ENCODE peak calls at places on chromosomes 1 and 21, in four cellular contexts. D is right lobe of liver; X is CD8-positive, alpha-beta T cell; K is neural progenitor cell. Q is an unnamed sample.

GRCh38 chr1:160629286-160630210 is 17.3 kb downstream of the SLAMF1 start:
- DNase-seq in K (no peak), D (peak; percentile 60), X (peak; percentile 59), Q (no peak)

GRCh38 chr21:42413093-42413492 is 9.4 kb downstream of the UBASH3A start:
- DNase-seq in K (no peak), D (no peak), X (no peak), Q (no peak)

GRCh38 chr1:82565546-82565945 is 764.8 kb downstream of the ADGRL2 start:
- DNase-seq in K (no peak), D (no peak), X (no peak), Q (no peak)

GRCh38 chr1:179082308-179083030 is 599 bp downstream of the TOR3A start:
- DNase-seq in K (peak; percentile 62), D (no peak), X (no peak), Q (no peak)

GRCh38 chr21:37079211-37079824 is 6.3 kb downstream of the TTC3 start:
- DNase-seq in K (no peak), D (no peak), X (no peak), Q (no peak)

GRCh38 chr21:19120591-19120990 is 717.0 kb upstream of the TMPRSS15 start:
- DNase-seq in K (no peak), D (no peak), X (no peak), Q (no peak)

GRCh38 chr1:19480282-19480681 is 5.1 kb downstream of the CAPZB start:
- DNase-seq in K (no peak), D (no peak), X (no peak), Q (no peak)

GRCh38 chr21:44931137-44931500 is 8.7 kb upstream of the SLX9 start:
- DNase-seq in K (no peak), X (no peak), D (no peak), Q (no peak)

GRCh38 chr1:47696911-47697441 is 259.1 kb downstream of the FOXD2 start:
- DNase-seq in K (no peak), X (no peak), D (peak; percentile 84), Q (peak; percentile 52)

GRCh38 chr1:227869851-227870305 is 54.4 kb downstream of the PRSS38 start:
- DNase-seq in D (no peak), K (no peak), X (no peak), Q (no peak)

GRCh38 chr1:230276401-230276800 is 149.7 kb downstream of the PGBD5 start:
- DNase-seq in D (no peak), X (no peak), K (no peak), Q (no peak)

GRCh38 chr1:167617100-167617949 is 12.7 kb upstream of the RCSD1 start:
- DNase-seq in X (no peak), D (no peak), K (peak; percentile 25), Q (no peak)

GRCh38 chr1:241336335-241336734 is 20.7 kb downstream of the RGS7 start:
- DNase-seq in K (no peak), X (no peak), D (no peak), Q (no peak)

GRCh38 chr1:201391651-201392511 is 7.2 kb downstream of the LAD1 start:
- DNase-seq in K (no peak), D (no peak), X (no peak), Q (no peak)

GRCh38 chr1:212431656-212432055 is 1.1 kb upstream of the NENF start:
- DNase-seq in D (no peak), K (no peak), X (no peak), Q (no peak)

GRCh38 chr1:10857689-10858088 is 61.2 kb upstream of the CASZ1 start:
- DNase-seq in D (no peak), X (no peak), K (no peak), Q (no peak)

GRCh38 chr1:198123146-198123545 is 33.7 kb upstream of the NEK7 start:
- DNase-seq in D (no peak), X (no peak), K (no peak), Q (no peak)

GRCh38 chr1:152517237-152517811 is 3.0 kb downstream of the CRCT1 start:
- DNase-seq in X (no peak), D (no peak), K (no peak), Q (no peak)

GRCh38 chr21:46425566-46425965 is 33.1 kb upstream of the DIP2A start:
- DNase-seq in K (no peak), X (peak; percentile 63), D (no peak), Q (no peak)

GRCh38 chr1:109266965-109267364 is 16.0 kb downstream of the PSRC1 start:
- DNase-seq in X (no peak), K (no peak), D (peak; percentile 44), Q (no peak)

GRCh38 chr1:86503477-86504129 is 34.9 kb downstream of the CLCA1 start:
- DNase-seq in X (no peak), D (peak; percentile 58), K (peak; percentile 33), Q (no peak)

GRCh38 chr1:169525391-169525790 is 39.6 kb upstream of the SLC19A2 start:
- DNase-seq in D (no peak), K (no peak), X (no peak), Q (no peak)

GRCh38 chr1:161258439-161259386 is at the start of gene PCP4L1:
- DNase-seq in X (no peak), D (peak; percentile 84), K (peak; percentile 92), Q (no peak)

GRCh38 chr1:230940848-230941247 is 37.8 kb downstream of the TTC13 start:
- DNase-seq in K (no peak), X (no peak), D (no peak), Q (no peak)

GRCh38 chr1:201904579-201904978 is 15.9 kb downstream of the SHISA4 start:
- DNase-seq in K (peak; percentile 50), X (no peak), D (no peak), Q (no peak)

GRCh38 chr1:160007577-160008200 is 24.1 kb downstream of the PIGM start:
- DNase-seq in X (no peak), K (peak; percentile 70), D (no peak), Q (no peak)

GRCh38 chr21:42218836-42219605 is at the start of gene ABCG1:
- DNase-seq in K (peak; percentile 88), X (no peak), D (peak; percentile 69), Q (peak; percentile 37)

GRCh38 chr21:42468511-42469131 is 27.4 kb downstream of the RSPH1 start:
- DNase-seq in D (peak; percentile 17), K (no peak), X (no peak), Q (no peak)

GRCh38 chr1:92482665-92483441 is 3.9 kb downstream of the GFI1 start:
- DNase-seq in D (peak; percentile 56), K (peak; percentile 58), X (no peak), Q (no peak)

GRCh38 chr1:184300446-184300845 is 86.4 kb upstream of the C1orf21 start:
- DNase-seq in D (no peak), X (no peak), K (no peak), Q (no peak)

DNA sequence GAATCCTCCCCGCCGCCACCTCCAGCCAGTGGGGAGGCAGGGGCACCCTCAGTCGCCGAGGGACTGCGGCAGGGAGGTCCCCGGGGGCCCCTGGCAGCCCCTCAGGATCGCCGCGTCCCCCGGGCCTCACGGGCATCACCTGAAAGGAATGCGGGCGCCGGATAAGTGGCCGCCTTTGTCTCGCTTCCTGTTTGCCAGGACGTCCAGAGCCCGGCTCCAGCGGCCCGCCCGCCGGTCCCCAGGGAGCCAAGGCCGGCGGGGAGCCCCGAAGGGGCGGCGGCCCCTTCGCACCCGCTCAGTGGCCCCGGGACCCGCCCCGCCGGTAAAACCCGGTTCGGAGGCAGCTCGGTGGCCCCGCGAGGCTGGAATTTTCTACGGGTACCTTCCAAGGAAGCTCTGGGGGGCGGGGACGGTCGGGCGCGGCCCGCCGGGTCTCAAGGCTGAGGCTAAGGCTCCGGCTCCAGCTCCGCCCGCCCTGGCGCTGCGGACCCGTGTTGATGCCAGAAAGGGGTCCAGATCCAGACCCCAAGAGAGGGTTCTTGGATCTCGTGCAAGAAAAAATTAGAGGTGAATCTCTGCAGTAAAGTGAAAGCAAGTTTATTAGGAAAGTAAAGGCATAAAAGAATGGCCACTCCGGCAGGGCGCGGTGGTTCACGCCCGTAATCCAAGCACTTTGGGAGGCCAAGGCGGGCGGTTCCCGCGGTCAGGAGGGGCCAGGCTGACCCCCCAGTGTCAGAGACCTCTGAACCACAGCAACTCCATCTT is 12.6 kb downstream of the TINAGL1 start:
- DNase-seq in X (no peak), D (peak; percentile 55), K (peak; percentile 51), Q (no peak)
- H3K27ac ChIP-seq in X (no peak overlapping the region), D (peak overlapping the region; percentile 31), K (no peak overlapping the region), Q (peak overlapping the region; percentile 44)

DNA sequence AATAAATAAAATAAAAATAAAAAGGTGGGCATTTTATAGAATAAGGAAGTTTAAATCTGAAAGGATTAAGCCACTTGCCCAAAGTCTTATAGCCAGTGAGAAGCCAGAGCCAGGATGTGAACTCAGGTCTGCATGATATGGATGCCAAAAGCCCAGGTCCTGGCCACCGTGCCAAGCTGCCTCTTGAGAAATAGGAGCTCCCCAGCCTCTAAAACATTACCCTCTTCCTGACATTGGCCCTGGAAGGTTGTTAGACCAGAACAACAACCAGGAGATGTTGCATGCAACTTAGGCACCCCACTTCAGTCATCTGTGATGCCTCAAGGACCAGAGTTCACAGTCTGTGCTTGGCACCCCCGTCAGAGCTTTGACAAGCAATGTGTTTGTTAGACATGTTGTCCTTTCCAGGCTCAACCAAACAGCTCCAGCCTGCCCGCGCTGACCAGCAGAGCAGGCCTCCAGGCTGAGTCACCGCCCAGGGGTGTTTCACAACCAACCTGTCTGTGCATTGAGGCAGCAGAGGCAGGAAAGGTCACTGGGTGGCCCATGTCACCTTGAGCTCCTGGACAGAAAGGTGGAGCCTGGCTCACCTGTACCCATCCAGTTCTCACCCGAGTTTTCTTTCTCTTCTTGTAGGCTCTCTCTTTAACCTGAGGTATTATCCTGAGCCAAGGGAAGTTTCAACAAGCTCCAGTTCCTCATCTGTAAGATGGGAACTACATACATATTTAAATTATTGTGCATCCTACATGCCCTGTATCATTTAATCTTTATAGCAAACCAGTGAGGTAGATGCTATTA is 14.9 kb upstream of the MED18 start:
- DNase-seq in K (no peak), D (peak; percentile 97), X (no peak), Q (no peak)
- H3K27ac ChIP-seq in K (no peak overlapping the region), D (peak overlapping the region; percentile 83), X (no peak overlapping the region), Q (no peak overlapping the region)

GRCh38 chr1:78651247-78651646 is 1.6 kb downstream of the IFI44 start:
- DNase-seq in X (no peak), D (no peak), K (no peak), Q (no peak)
- H3K27ac ChIP-seq in X (peak overlapping the region; percentile 40), D (no peak overlapping the region), K (no peak overlapping the region), Q (peak overlapping the region; percentile 21)

DNA sequence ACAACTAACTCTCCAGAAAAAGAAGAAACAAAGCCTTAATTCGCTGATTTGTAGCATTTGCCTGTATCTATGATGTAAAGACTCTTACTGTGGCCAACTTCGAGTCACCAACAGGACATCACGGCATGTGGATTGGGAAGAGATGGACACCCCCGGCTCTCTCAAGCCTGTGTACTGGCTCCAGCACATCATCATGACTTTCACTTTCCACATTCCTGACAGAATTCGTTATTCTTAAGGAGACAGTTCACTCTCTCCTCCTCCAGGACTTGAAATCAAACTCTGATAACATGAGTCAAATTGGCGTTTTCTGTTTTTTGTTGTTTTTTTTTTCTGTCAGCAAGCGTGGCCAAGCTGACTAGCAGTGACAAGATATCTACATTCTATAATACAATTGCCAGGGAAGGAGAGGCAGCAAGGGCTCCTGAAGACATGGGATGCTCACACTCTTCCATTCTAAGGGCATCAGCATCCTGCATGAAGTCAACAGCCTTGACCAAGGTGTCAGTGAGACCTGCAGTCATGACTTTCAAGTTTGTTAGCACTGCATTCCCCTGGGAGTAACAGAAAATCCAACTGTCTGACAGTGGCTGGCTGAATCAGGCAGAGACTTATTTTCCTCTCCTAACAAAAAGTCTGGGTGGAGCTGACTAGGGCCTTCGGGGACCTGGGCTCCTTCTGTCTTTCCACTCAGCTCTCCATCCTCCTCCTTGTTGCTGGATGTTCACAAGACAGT is 13.3 kb upstream of the TRAF3IP3 start:
- DNase-seq in K (no peak), X (no peak), D (no peak), Q (no peak)
- H3K27ac ChIP-seq in K (no peak overlapping the region), X (no peak overlapping the region), D (peak overlapping the region; percentile 60), Q (no peak overlapping the region)

GRCh38 chr1:196090226-196090625 is 518.0 kb downstream of the KCNT2 start:
- DNase-seq in K (no peak), D (no peak), X (no peak), Q (no peak)

GRCh38 chr1:196088551-196088950 is 519.7 kb downstream of the KCNT2 start:
- DNase-seq in K (no peak), D (no peak), X (no peak), Q (no peak)
- H3K27ac ChIP-seq in K (no peak overlapping the region), D (no peak overlapping the region), X (no peak overlapping the region), Q (no peak overlapping the region)